ENCODE peak calls at places on chromosomes 4 and X, in nine cellular contexts. X is transverse colon, V is tibial nerve, S is tibial artery, U is uterus, L is heart right ventricle, N is NB4, Z is BE2C, R is heart left ventricle. A is an unnamed sample.

GRCh38 chrX:39527045-39527444 is 570.7 kb downstream of the BCOR start:
- DNase-seq in X (no peak), V (no peak), S (no peak), U (no peak), L (no peak), N (peak), Z (no peak), R (no peak), A (no peak)

GRCh38 chrX:95063554-95063953 is 1389.5 kb downstream of the FAM133A start:
- DNase-seq in X (no peak), V (no peak), S (no peak), U (no peak), L (no peak), N (no peak), Z (no peak), R (no peak), A (no peak)

GRCh38 chr4:184293552-184293951 is 75.9 kb upstream of the ENPP6 start:
- DNase-seq in X (peak), V (no peak), S (no peak), U (no peak), L (no peak), N (peak), Z (no peak), R (no peak), A (no peak)

GRCh38 chrX:153333821-153334653 is at the start of gene ZNF275:
- DNase-seq in X (peak), V (peak), S (peak), U (peak), L (peak), N (peak), Z (peak), R (peak), A (no peak)

GRCh38 chr4:124321370-124321769 is 391.2 kb downstream of the ANKRD50 start:
- DNase-seq in X (no peak), V (no peak), S (no peak), U (no peak), L (no peak), N (no peak), Z (peak), R (no peak), A (no peak)

GRCh38 chr4:23500876-23501275 is 389.0 kb downstream of the PPARGC1A start:
- DNase-seq in X (no peak), V (no peak), S (no peak), U (no peak), L (no peak), N (no peak), Z (no peak), R (no peak), A (no peak)

GRCh38 chr4:175767130-175767529 is 44.9 kb downstream of the GPM6A start:
- DNase-seq in X (no peak), V (no peak), S (no peak), U (no peak), L (no peak), N (no peak), Z (no peak), R (no peak), A (no peak)

GRCh38 chr4:48269861-48270515 is 350 bp upstream of the TEC start:
- DNase-seq in X (peak), V (peak), S (peak), U (peak), L (peak), N (peak), Z (peak), R (peak), A (no peak)

GRCh38 chrX:154317391-154318000 is 21.9 kb downstream of the TKTL1 start:
- DNase-seq in X (no peak), V (peak), S (no peak), U (no peak), L (peak), N (no peak), Z (peak), R (peak), A (no peak)

GRCh38 chr4:3773552-3774001 is 7.4 kb downstream of the ADRA2C start:
- DNase-seq in X (no peak), V (no peak), S (no peak), U (no peak), L (no peak), N (no peak), Z (peak), R (no peak), A (no peak)

DNA sequence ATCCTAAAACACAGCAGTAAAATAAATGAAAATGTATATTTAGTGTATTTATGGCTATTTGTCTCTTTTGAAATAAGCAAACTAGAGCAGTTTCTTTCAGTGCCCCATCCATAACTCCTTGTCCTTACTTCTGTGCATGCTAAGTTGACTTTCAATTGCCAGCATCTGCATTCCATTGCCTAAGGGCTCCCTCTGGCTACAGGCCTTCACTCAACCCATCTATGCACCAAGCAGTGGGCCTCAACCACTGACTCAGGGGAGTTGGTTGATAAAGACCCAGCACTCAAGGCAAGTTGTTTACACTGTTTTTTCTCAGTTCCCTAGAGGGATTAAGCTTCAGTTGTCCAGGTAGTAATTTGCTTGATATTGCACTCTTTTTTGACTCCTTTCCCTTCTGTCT is 265.7 kb downstream of the IQCM start:
- DNase-seq in X (no peak), V (no peak), S (no peak), U (no peak), L (peak), N (no peak), Z (no peak), R (peak), A (no peak)
- TF ChIP-seq CTCF in X (no peak), V (no peak), S (no peak), U (no peak), L (peak), N (no peak), Z (no peak), R (no peak), A (peak)

DNA sequence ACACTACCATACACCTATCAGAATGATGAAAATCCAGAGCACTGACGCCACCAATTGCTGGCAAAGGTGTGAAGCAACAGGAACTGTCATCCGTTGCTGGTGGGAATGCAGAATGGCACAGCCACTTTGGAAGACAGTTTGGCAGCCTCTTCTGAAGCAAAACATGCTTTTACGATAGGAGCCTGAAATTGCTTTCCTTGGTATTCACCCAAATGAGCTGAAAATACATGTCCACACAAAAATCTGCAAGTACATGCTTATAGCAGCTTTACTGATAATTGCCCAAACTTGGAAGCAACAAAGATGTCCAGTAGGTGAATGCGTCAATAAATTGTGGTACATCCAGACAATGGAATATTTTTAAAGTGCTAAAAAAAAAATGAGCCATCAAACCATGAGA is 322.8 kb upstream of the FAT1 start:
- DNase-seq in X (no peak), V (no peak), S (no peak), U (no peak), L (no peak), N (no peak), Z (no peak), R (no peak), A (no peak)
- H3K4me3 ChIP-seq in X (no peak), V (no peak), S (no peak), U (no peak), L (no peak), N (no peak), Z (no peak), R (no peak), A (no peak)

GRCh38 chr4:150135134-150135773 is 57.0 kb downstream of the DCLK2 start:
- DNase-seq in X (no peak), V (no peak), S (no peak), U (no peak), L (no peak), N (no peak), Z (no peak), R (no peak), A (no peak)

GRCh38 chr4:150130953-150131352 is 52.7 kb downstream of the DCLK2 start:
- DNase-seq in X (no peak), V (peak), S (no peak), U (no peak), L (no peak), N (no peak), Z (no peak), R (no peak), A (no peak)

GRCh38 chr4:150133605-150134004 is 55.4 kb downstream of the DCLK2 start:
- DNase-seq in X (no peak), V (no peak), S (no peak), U (no peak), L (no peak), N (no peak), Z (no peak), R (no peak), A (no peak)

GRCh38 chr4:150127757-150128156 is 49.5 kb downstream of the DCLK2 start:
- DNase-seq in X (no peak), V (no peak), S (no peak), U (no peak), L (no peak), N (no peak), Z (no peak), R (no peak), A (no peak)

DNA sequence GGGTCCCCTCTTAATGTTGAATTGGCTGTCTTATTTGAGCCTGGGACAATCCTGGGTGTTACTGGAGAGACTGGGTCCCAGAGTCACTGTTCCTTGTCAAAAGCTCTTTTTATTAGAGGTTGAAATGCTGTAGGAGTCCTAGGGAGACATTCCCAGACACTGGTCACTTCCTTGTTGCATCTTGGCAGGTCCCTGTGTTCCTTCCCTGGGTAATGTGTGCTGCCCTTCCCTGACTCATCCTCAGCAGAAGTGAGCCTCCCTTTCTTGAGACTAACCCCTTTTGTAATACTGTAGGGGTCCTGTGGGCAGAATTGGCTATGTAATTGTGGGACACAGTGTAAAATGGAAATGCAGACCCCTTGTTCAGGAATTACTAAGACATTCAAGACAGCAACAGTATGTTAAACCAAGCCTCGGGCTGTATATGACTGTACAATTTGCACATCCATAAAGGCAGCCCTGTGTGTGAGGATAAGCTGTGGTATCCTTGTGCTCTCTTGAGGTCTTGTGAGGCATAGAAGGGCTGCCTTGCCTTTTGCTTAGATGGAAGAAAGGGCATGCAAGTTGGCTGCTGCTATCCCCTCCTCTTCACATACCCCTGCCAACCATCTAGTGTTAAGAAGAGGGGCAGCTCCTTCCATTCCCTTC is 53.5 kb downstream of the DCLK2 start:
- DNase-seq in X (no peak), V (no peak), S (no peak), U (no peak), L (no peak), N (no peak), Z (no peak), R (no peak), A (no peak)
- TF ChIP-seq CTCF in X (no peak), V (no peak), S (no peak), U (no peak), L (no peak), N (no peak), Z (no peak), R (no peak), A (no peak)

DNA sequence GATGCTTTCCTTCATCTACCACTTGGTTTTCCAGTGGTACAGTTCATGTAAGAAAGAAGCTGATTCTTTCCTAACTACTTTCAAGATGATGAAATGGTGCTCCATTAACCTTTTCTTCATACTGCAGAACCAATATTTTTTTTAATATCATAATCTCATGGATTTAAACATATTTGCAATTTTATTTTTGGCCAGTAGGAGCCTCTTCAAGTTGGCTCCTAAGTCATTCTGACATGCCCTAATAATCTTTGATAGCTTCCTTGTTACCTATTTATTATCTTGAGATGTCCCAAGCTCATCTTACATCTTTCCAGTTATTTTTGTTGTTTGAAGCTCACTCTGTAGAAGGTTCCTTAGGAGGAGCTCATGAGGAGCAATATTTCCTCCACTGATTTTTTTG is 170.2 kb downstream of the APBB2 start:
- DNase-seq in X (no peak), V (no peak), S (no peak), U (no peak), L (no peak), N (no peak), Z (no peak), R (no peak), A (no peak)
- H3K4me3 ChIP-seq in X (no peak), V (no peak), S (no peak), U (no peak), L (no peak), N (no peak), Z (no peak), R (no peak), A (no peak)

GRCh38 chrX:147846676-147847075 is 65.0 kb upstream of the FMR1 start:
- DNase-seq in X (no peak), V (no peak), S (no peak), U (no peak), L (no peak), N (no peak), Z (no peak), R (no peak), A (peak)
- TF ChIP-seq CTCF in X (no peak), V (no peak), S (no peak), U (no peak), L (no peak), N (no peak), Z (no peak), R (no peak), A (no peak)

GRCh38 chrX:150546711-150547153 is 21.7 kb upstream of the MTM1 start:
- DNase-seq in X (no peak), V (no peak), S (peak), U (no peak), L (no peak), N (peak), Z (no peak), R (no peak), A (no peak)

GRCh38 chrX:150544835-150545790 is 23.3 kb upstream of the MTM1 start:
- DNase-seq in X (no peak), V (no peak), S (no peak), U (no peak), L (no peak), N (no peak), Z (no peak), R (peak), A (no peak)

GRCh38 chrX:150548684-150549083 is 19.7 kb upstream of the MTM1 start:
- DNase-seq in X (no peak), V (no peak), S (no peak), U (no peak), L (no peak), N (peak), Z (no peak), R (no peak), A (no peak)

GRCh38 chrX:150547511-150548115 is 20.8 kb upstream of the MTM1 start:
- DNase-seq in X (peak), V (peak), S (peak), U (peak), L (peak), N (peak), Z (peak), R (peak), A (peak)

GRCh38 chrX:150548251-150548650 is 20.2 kb upstream of the MTM1 start:
- DNase-seq in X (no peak), V (no peak), S (no peak), U (no peak), L (no peak), N (no peak), Z (no peak), R (no peak), A (no peak)
- H3K4me3 ChIP-seq in X (no peak), V (peak), S (peak), U (no peak), L (peak), N (no peak), Z (no peak), R (no peak), A (no peak)

GRCh38 chrX:97843200-97843811 is 959.6 kb downstream of the RPA4 start:
- DNase-seq in X (no peak), V (no peak), S (no peak), U (no peak), L (no peak), N (no peak), Z (no peak), R (no peak), A (no peak)
- TF ChIP-seq CTCF in X (no peak), V (no peak), S (no peak), U (no peak), L (no peak), N (no peak), Z (no peak), R (no peak), A (no peak)

DNA sequence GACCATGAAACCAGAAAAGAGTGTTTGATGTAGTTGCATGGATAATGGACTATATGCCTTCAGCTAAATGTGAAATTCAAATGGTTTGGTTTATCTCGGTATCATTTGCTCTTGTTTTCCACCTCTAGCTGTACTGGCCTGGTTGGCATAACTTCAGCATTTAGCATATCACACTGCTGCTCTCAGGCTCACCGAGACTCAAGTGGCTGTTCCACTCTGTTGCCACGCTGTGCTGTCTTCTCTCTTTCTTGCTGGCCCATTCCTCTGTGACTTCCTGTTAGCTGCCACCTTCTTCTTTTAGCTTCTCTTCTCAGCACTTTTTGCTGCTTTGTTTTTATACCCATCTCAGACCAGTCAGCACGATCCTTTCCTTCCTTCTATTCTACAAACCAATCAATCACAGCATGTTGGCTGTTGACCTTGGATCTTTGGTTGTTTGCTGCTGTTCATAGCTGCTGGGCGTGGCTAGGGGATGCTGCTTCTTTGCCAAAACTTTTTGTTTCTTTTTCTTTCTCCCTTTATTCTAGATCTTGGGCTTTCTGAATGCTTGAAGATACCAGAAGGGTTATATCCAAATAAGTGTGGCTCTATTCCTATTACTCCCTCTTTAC is 24.0 kb downstream of the INTS6L start:
- DNase-seq in X (peak), V (no peak), S (no peak), U (no peak), L (no peak), N (no peak), Z (no peak), R (peak), A (no peak)
- H3K4me3 ChIP-seq in X (no peak), V (no peak), S (no peak), U (no peak), L (no peak), N (no peak), Z (no peak), R (no peak), A (no peak)

GRCh38 chrX:147476008-147476407 is 435.7 kb upstream of the FMR1 start:
- DNase-seq in X (peak), V (no peak), S (no peak), U (no peak), L (peak), N (peak), Z (no peak), R (no peak), A (no peak)
- TF ChIP-seq CTCF in X (peak), V (no peak), S (no peak), U (no peak), L (no peak), N (peak), Z (peak), R (no peak), A (peak)

A was measured in retinal pigment epithelial cell.